ENCODE peak calls at places on chromosomes 2 and 18, in four cellular contexts. B is H1, F is mesendoderm, Q is IMR-90. U is an unnamed sample.

GRCh38 chr2:26988165-26988879 is 17.9 kb downstream of the MAPRE3 start:
- DNase-seq in B (no peak), Q (peak; percentile 86), F (no peak), U (no peak)

GRCh38 chr2:47783491-47784330 is 766 bp downstream of the MSH6 start:
- DNase-seq in B (peak; percentile 89), Q (peak; percentile 32), F (peak; percentile 88), U (peak; percentile 89)

GRCh38 chr2:25112113-25112512 is 56.3 kb downstream of the POMC start:
- DNase-seq in F (no peak), B (no peak), Q (no peak), U (no peak)

GRCh38 chr18:74278058-74278457 is 13.7 kb downstream of the CYB5A start:
- DNase-seq in Q (no peak), B (no peak), F (no peak), U (no peak)

GRCh38 chr18:73850782-73851181 is 296.9 kb downstream of the FBXO15 start:
- DNase-seq in B (no peak), F (no peak), Q (no peak), U (no peak)

GRCh38 chr2:48254839-48255238 is 275.1 kb upstream of the STON1 start:
- DNase-seq in Q (no peak), B (no peak), F (no peak), U (no peak)

GRCh38 chr2:173775440-173775839 is 189.7 kb downstream of the SP3 start:
- DNase-seq in Q (no peak), B (peak; percentile 16), F (no peak), U (no peak)

GRCh38 chr2:182358601-182359000 is 68.2 kb downstream of the PDE1A start:
- DNase-seq in Q (no peak), F (no peak), B (no peak), U (no peak)

GRCh38 chr2:189164732-189165131 is 14.8 kb downstream of the COL5A2 start:
- DNase-seq in Q (peak; percentile 80), F (no peak), B (no peak), U (no peak)

GRCh38 chr2:156589381-156590079 is 153.4 kb downstream of the GPD2 start:
- DNase-seq in Q (peak; percentile 62), B (no peak), F (peak; percentile 52), U (no peak)

DNA sequence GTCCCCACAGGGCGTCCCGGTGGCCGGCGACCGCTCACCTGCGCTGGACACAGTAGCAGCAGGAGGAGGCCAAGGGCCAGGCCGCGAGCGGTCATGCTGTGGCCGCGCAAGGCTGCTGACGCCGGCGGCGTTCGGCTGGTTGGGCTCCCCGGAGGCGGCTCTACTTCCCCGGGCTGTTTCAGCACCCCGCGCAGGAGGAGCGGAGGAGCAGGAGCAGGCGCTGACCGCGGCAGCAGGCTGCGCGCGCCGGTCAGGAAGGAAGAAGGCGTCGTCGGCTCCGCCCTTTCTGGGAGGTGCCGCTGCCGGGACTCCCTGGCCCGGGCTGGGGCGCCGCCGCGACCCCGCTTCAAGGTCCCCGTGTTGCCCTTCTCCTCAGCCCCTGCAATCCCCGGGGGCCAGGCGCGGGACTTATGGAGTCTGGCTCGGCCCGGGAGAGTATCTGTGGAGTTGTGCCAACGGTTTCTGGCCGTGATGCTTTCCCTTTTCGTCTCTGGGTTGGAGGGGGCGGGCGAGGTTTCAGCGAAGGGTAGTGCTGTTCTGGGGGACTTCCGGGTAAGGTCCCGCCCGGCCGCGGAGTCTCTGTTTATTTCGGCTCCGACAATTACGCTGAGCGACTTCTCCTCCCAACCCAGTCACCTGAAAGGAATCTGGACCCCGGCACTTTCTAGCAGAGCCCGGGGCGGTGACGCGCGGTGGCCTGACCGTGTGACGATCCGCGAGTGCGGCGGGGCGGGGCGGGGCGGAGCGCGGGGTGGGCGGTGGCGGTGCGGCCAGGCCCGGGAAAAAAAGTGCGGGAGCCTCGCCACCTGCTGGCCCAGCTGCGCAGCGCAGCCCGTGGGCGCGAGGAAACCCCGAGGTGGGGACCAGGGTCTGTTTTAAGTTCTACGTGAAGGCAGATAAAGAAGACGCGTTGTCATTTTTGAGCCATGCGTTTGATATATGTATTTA is at the start of gene NPC1:
- DNase-seq in B (peak; percentile 94), Q (peak; percentile 92), F (peak; percentile 98), U (peak; percentile 93)
- H3K56ac ChIP-seq in B (peak within 1 kb of the TSS; percentile 98), Q (peak within 1 kb of the TSS; percentile 94), F (peak within 1 kb of the TSS; percentile 98), U (peak within 1 kb of the TSS; percentile 37)

GRCh38 chr2:152406119-152406835 is 71.3 kb downstream of the FMNL2 start:
- DNase-seq in Q (no peak), B (no peak), F (no peak), U (no peak)
- H3K4me2 ChIP-seq in Q (no peak overlapping the region), B (no peak overlapping the region), F (no peak overlapping the region), U (no peak overlapping the region)

GRCh38 chr18:50918153-50918552 is 39.2 kb downstream of the ME2 start:
- DNase-seq in Q (no peak), F (no peak), B (no peak), U (no peak)

DNA sequence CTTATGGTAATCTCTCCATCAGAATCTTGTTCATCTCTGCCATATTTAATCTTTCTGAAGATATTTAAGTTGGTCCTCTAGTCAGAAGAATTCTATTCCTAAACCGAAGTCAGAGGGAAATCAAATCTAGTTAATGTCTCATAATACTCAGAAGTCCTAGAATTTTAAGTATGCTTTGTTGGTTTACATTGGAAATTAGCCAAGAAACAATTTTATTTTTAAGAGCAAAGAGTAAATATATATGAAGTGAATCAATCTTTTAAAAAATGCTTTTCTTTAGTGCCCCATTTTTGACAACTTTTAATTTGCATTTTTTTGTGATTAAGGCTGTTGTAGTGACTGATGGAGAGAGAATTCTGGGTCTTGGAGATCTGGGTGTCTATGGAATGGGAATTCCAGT is 38.1 kb downstream of the ME2 start:
- DNase-seq in Q (peak; percentile 15), F (no peak), B (no peak), U (no peak)
- H3K56ac ChIP-seq in Q (no peak overlapping the region), F (no peak overlapping the region), B (no peak overlapping the region), U (no peak overlapping the region)

GRCh38 chr2:220745682-220746081 is 826.4 kb downstream of the EPHA4 start:
- DNase-seq in B (no peak), F (no peak), Q (no peak), U (no peak)
- H3K4me2 ChIP-seq in B (no peak overlapping the region), F (no peak overlapping the region), Q (no peak overlapping the region), U (no peak overlapping the region)

GRCh38 chr2:12201369-12201768 is 454.9 kb downstream of the LPIN1 start:
- DNase-seq in B (no peak), Q (no peak), F (no peak), U (no peak)
- H3K56ac ChIP-seq in B (no peak overlapping the region), Q (no peak overlapping the region), F (no peak overlapping the region), U (no peak overlapping the region)

GRCh38 chr2:7915302-7916200 is 766.3 kb upstream of the ID2 start:
- DNase-seq in Q (peak; percentile 9), F (no peak), B (no peak), U (no peak)
- H3K4me2 ChIP-seq in Q (peak overlapping the region; percentile 50), F (no peak overlapping the region), B (peak overlapping the region; percentile 8), U (no peak overlapping the region)

DNA sequence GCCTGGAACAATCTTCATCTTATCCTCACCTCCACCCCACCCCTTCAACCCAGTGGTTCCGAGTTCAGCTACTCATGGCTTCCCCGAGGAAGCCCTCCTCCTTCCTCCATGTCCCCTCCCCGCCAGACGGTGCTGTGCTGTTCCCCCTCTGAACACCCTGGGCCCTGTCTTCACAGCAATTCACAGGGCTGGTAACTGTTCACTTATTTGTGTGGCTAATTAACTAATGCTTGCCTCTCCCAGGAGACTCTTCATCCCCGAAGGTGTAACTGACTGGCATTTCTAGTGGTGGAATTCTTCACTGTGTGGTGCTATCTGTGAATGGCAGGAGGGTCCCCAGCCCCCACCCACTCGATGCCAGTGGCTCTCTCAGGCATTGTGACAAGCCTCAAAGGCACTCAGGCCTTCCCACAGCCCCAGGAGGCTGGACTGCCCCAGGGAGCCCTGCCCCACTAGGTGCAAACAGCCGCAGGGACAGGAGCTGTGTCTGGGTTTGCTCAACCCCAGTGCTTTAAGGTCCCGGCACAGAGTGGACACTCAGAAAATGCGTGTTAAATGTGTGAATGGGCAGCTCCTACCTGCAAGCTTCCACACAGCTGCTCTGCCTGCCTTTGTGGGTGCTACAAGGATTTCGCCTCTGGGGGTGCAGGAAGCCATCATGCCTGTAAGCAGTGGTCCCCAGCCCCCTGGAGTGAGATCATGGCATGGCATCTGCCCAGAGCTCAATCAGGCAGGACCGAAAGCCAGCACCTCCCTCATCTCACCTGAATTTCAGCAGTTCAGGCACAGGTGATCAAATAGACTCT is 133.6 kb upstream of the ID2 start:
- DNase-seq in B (no peak), Q (no peak), F (no peak), U (peak; percentile 20)
- H3K56ac ChIP-seq in B (no peak overlapping the region), Q (no peak overlapping the region), F (no peak overlapping the region), U (no peak overlapping the region)

GRCh38 chr2:41878726-41879366 is 169.0 kb upstream of the PKDCC start:
- DNase-seq in F (no peak), Q (no peak), B (no peak), U (no peak)
- H3K4me2 ChIP-seq in F (no peak overlapping the region), Q (no peak overlapping the region), B (no peak overlapping the region), U (no peak overlapping the region)

GRCh38 chr18:79684787-79685186 is 5.2 kb downstream of the CTDP1 start:
- DNase-seq in Q (peak; percentile 11), F (peak; percentile 25), B (no peak), U (no peak)
- H3K56ac ChIP-seq in Q (no peak overlapping the region), F (no peak overlapping the region), B (no peak overlapping the region), U (no peak overlapping the region)

DNA sequence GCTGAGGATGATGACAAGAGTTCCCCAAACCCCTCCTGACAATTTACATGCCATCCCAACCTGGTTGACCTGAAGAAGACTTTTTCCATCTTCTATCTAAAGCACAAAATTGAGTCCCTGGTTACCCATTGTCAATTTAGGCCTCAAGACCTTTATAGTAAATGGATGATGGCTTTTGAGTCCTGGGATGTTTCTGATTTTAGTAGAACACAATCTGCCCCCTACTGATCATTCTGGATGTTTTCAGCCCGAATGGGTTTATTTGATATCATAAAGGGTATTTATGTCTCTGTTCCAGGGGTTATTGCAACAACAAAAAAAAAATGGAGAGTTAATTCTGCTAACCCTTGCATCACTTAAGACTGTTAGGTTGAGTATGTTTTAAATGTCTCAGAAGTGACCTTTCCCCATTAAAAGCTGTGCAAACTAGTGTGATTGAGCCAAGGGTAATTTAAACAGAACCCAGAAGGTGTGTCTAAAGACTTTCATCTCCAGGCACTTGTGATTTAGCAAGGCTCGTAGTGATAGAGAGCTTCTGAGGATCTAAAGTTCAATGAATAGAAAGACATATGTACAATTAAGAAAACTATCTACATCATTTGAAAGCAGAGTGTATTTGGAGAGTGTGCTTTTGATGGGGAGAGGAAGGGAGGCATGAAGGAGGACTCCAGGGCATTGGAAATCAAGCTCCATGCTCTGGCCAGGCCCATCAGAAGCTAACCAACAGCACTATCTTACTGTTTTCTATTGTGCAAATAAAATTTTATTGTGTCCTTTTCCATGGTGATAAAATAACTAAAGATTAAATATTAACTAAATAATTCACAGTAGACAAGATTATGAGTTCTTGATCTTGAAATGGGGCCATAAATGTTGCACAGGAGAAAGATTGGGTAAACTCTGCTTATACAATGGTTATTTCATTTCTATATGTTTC is 96.6 kb upstream of the NOSTRIN start:
- DNase-seq in Q (peak; percentile 51), B (no peak), F (peak; percentile 42), U (no peak)
- H3K4me2 ChIP-seq in Q (no peak overlapping the region), B (no peak overlapping the region), F (no peak overlapping the region), U (no peak overlapping the region)

U was measured in H9.